ENCODE peak calls at places on chromosomes 3 and 15, in eight cellular contexts. G is BE2C, P is GM20000, K is GM23338, X is AG04450, B is tibial nerve, M is GM12864, V is AG09319. Y is an unnamed sample.

GRCh38 chr15:51363391-51363790 is 21.9 kb downstream of the GLDN start:
- DNase-seq in G (no peak), P (no peak), K (peak), X (no peak), B (no peak), M (no peak), V (no peak), Y (no peak)

GRCh38 chr15:23467110-23467600 is 20.1 kb upstream of the GOLGA6L2 start:
- DNase-seq in G (no peak), P (peak), K (peak), X (no peak), B (no peak), M (no peak), V (peak), Y (peak)

GRCh38 chr15:60535265-60535664 is 56.3 kb upstream of the ICE2 start:
- DNase-seq in G (no peak), P (no peak), K (peak), X (no peak), B (no peak), M (no peak), V (no peak), Y (no peak)

GRCh38 chr15:84983711-84984110 is 2.1 kb downstream of the PDE8A start:
- DNase-seq in G (no peak), P (no peak), K (no peak), X (no peak), B (no peak), M (no peak), V (no peak), Y (no peak)

GRCh38 chr3:8052599-8053185 is 448.9 kb upstream of the LMCD1 start:
- DNase-seq in G (peak), P (no peak), K (no peak), X (no peak), B (no peak), M (no peak), V (no peak), Y (no peak)

GRCh38 chr3:37040231-37040630 is 46.9 kb downstream of the MLH1 start:
- DNase-seq in G (no peak), P (no peak), K (no peak), X (no peak), B (no peak), M (no peak), V (no peak), Y (no peak)

GRCh38 chr3:157532529-157533297 is 29.5 kb upstream of the VEPH1 start:
- DNase-seq in G (peak), P (peak), K (peak), X (peak), B (no peak), M (no peak), V (peak), Y (peak)

GRCh38 chr3:177885063-177885462 is 651.2 kb upstream of the KCNMB2 start:
- DNase-seq in G (no peak), P (no peak), K (no peak), X (no peak), B (no peak), M (no peak), V (no peak), Y (no peak)

GRCh38 chr15:66498501-66499386 is 1.2 kb upstream of the SNAPC5 start:
- DNase-seq in G (no peak), P (no peak), K (peak), X (no peak), B (no peak), M (no peak), V (no peak), Y (no peak)

GRCh38 chr15:67054676-67055075 is 10.7 kb upstream of the SMAD3 start:
- DNase-seq in G (no peak), P (no peak), K (no peak), X (no peak), B (no peak), M (no peak), V (no peak), Y (no peak)

GRCh38 chr3:40309925-40310635 is 573 bp downstream of the EIF1B start:
- DNase-seq in G (peak), P (no peak), K (peak), X (no peak), B (no peak), M (no peak), V (no peak), Y (peak)

GRCh38 chr3:194139085-194139976 is 3.4 kb downstream of the HES1 start:
- DNase-seq in G (peak), P (peak), K (peak), X (no peak), B (no peak), M (no peak), V (peak), Y (no peak)

GRCh38 chr3:100396967-100397366 is 3.9 kb downstream of the TOMM70 start:
- DNase-seq in G (no peak), P (no peak), K (no peak), X (no peak), B (no peak), M (no peak), V (no peak), Y (no peak)

GRCh38 chr3:185658504-185658912 is 72.4 kb downstream of the SENP2 start:
- DNase-seq in G (no peak), P (no peak), K (no peak), X (peak), B (peak), M (no peak), V (peak), Y (no peak)

GRCh38 chr3:116863842-116864626 is 154.5 kb downstream of the TUSC7 start:
- DNase-seq in G (peak), P (peak), K (peak), X (peak), B (no peak), M (peak), V (peak), Y (peak)

GRCh38 chr3:174955513-174956001 is 96.4 kb downstream of the NAALADL2 start:
- DNase-seq in G (no peak), P (no peak), K (no peak), X (no peak), B (no peak), M (no peak), V (no peak), Y (no peak)

GRCh38 chr15:96079882-96080281 is 250.6 kb upstream of the NR2F2 start:
- DNase-seq in G (no peak), P (no peak), K (no peak), X (no peak), B (no peak), M (no peak), V (no peak), Y (no peak)

GRCh38 chr15:101458158-101458895 is 31.2 kb downstream of the PCSK6 start:
- DNase-seq in G (no peak), P (no peak), K (no peak), X (no peak), B (no peak), M (no peak), V (no peak), Y (no peak)

GRCh38 chr3:105606052-105606451 is 239.3 kb downstream of the ALCAM start:
- DNase-seq in G (no peak), P (no peak), K (no peak), X (peak), B (no peak), M (no peak), V (no peak), Y (no peak)

GRCh38 chr3:123458255-123458654 is 9.4 kb upstream of the ADCY5 start:
- DNase-seq in G (no peak), P (no peak), K (no peak), X (no peak), B (no peak), M (no peak), V (no peak), Y (no peak)

GRCh38 chr3:123813876-123814275 is 70.3 kb downstream of the MYLK start:
- DNase-seq in G (no peak), P (no peak), K (no peak), X (no peak), B (no peak), M (no peak), V (no peak), Y (no peak)

GRCh38 chr3:148790841-148791240 is 36.8 kb upstream of the CPB1 start:
- DNase-seq in G (no peak), P (no peak), K (no peak), X (no peak), B (peak), M (no peak), V (no peak), Y (no peak)

GRCh38 chr15:68464451-68465090 is 32.6 kb upstream of the ITGA11 start:
- DNase-seq in G (peak), P (no peak), K (no peak), X (no peak), B (no peak), M (no peak), V (no peak), Y (no peak)

GRCh38 chr3:117322866-117323265 is 613.3 kb downstream of the TUSC7 start:
- DNase-seq in G (no peak), P (no peak), K (peak), X (no peak), B (no peak), M (no peak), V (no peak), Y (peak)

GRCh38 chr3:114454592-114455251 is 160.9 kb downstream of the TIGIT start:
- DNase-seq in G (peak), P (no peak), K (peak), X (no peak), B (no peak), M (no peak), V (no peak), Y (no peak)
- TF ChIP-seq CTCF in G (no peak), P (no peak), K (no peak), X (no peak), B (peak), M (no peak), V (no peak), Y (no peak)

GRCh38 chr3:50218448-50218847 is 13.4 kb downstream of the SLC38A3 start:
- DNase-seq in G (no peak), P (no peak), K (no peak), X (no peak), B (no peak), M (no peak), V (no peak), Y (no peak)
- TF ChIP-seq CTCF in G (no peak), P (no peak), K (no peak), X (no peak), B (no peak), M (no peak), V (no peak), Y (no peak)

DNA sequence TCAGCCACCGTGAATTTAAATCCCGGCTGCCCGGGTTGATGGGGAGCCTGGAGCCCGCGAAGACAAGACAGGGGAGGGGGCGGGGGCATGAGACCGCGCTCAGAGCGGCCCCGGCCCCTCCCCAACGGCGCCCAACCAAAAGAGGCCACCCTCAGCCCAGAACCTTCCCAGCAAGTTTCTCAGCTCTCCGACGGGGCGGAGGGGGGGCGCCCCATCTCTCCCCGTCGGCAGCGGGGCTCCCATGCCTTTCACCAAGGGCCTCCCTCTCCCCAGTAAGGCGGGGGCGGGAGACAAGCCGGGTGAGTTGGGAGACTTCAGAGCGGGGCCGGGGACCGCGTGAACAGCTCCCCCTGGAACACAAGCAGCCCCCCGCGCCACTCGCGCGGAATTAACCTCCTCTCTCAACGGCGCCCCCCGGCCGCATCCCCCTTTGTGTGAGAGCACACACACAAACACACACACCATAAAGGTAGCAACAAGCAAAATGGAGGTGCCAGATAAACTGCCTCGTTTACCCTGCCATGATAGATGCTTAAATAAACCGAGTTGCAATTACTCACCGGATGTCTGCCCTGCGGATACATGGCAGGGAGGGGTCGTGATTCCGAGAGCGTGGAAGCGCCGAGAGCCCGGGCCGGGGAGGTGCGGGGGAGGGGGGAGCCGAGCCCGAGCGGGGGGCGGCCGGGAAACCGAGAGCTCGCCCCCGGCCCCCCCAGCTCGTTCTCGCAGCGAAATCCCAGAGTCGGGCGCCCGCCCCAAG is 1.3 kb downstream of the TLE3 start:
- DNase-seq in G (peak), P (peak), K (no peak), X (no peak), B (peak), M (no peak), V (no peak), Y (peak)
- TF ChIP-seq CTCF in G (no peak), P (no peak), K (no peak), X (no peak), B (no peak), M (no peak), V (no peak), Y (no peak)

GRCh38 chr3:168730073-168730472 is 634.3 kb upstream of the GOLIM4 start:
- DNase-seq in G (no peak), P (no peak), K (peak), X (no peak), B (no peak), M (no peak), V (no peak), Y (no peak)
- TF ChIP-seq CTCF in G (no peak), P (no peak), K (no peak), X (no peak), B (no peak), M (no peak), V (no peak), Y (no peak)

GRCh38 chr3:75042941-75043340 is 428.5 kb upstream of the CNTN3 start:
- DNase-seq in G (no peak), P (no peak), K (peak), X (no peak), B (no peak), M (no peak), V (no peak), Y (no peak)
- TF ChIP-seq CTCF in G (no peak), P (no peak), K (peak), X (no peak), B (no peak), M (no peak), V (no peak), Y (no peak)

GRCh38 chr15:88623632-88624031 is 2.5 kb downstream of the AEN start:
- DNase-seq in G (no peak), P (no peak), K (no peak), X (no peak), B (no peak), M (no peak), V (no peak), Y (no peak)

GRCh38 chr15:88624971-88625290 is 3.8 kb downstream of the AEN start:
- DNase-seq in G (no peak), P (no peak), K (no peak), X (no peak), B (no peak), M (no peak), V (no peak), Y (no peak)

GRCh38 chr15:88623061-88623460 is 1.9 kb downstream of the AEN start:
- DNase-seq in G (no peak), P (no peak), K (no peak), X (peak), B (no peak), M (peak), V (peak), Y (no peak)

GRCh38 chr15:88622605-88622975 is 1.4 kb downstream of the AEN start:
- DNase-seq in G (no peak), P (no peak), K (no peak), X (no peak), B (no peak), M (no peak), V (no peak), Y (no peak)

DNA sequence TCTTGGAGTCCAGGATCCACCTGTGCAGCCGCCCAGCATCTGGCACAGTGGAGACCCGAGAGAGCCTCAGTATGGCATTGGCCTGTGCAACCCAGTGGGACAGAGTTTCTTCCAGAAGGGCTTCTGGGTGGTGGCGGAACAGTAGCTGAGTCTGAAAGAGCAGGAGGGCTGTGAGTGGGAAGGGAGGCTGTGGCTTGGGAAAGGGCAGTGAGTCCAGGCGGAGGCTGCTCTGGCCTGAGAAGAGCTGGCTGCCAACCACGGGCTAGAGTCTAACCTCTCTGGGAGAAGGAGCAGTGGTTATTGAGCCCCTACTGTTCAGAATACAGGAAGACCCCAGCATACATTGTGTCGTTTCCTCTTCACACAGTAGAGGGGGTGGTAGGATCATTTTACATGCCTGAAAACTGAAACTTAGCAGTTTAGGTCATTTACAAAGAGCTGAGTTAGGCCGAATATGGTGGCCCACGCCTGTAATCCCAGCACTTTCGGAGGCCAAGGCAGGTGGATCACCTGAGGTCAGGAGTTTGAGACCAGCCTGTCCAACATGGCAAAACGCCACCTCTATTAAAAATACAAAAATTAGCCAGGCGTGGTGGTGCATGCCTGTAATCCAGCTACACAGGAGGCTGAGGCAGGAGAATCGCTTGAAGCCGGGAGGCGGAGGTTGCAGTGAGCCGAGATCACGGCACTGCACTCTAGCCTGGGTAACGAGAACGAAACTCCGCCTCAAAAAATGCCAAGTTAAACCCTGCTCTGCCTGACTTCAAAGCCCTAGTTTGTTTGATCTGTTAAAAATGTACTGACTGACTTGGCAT is 3.2 kb downstream of the AEN start:
- DNase-seq in G (no peak), P (peak), K (peak), X (no peak), B (no peak), M (peak), V (no peak), Y (peak)
- TF ChIP-seq CTCF in G (peak), P (peak), K (peak), X (peak), B (peak), M (peak), V (peak), Y (peak)